ENCODE peak calls at places on chromosome 15, in seven cellular contexts. One of them, this sample, is unnamed.

GRCh38 chr15:60476713-60477112 is 2.2 kb downstream of the ICE2 start:
- DNase-seq in AG09309: peak
- DNase-seq in keratinocyte: no peak
- DNase-seq in dorsolateral prefrontal cortex: no peak
- DNase-seq in adrenal gland: no peak
- DNase-seq in heart left ventricle: no peak
- DNase-seq in skeletal muscle cell: no peak
- DNase-seq in this sample: no peak

GRCh38 chr15:78182821-78183220 is 33.7 kb downstream of the IDH3A start:
- DNase-seq in skeletal muscle cell: no peak
- DNase-seq in adrenal gland: peak
- DNase-seq in keratinocyte: no peak
- DNase-seq in dorsolateral prefrontal cortex: no peak
- DNase-seq in heart left ventricle: no peak
- DNase-seq in AG09309: no peak
- DNase-seq in this sample: no peak

GRCh38 chr15:90037961-90038633 is 37.0 kb downstream of the ZNF710 start:
- DNase-seq in skeletal muscle cell: no peak
- DNase-seq in AG09309: no peak
- DNase-seq in keratinocyte: no peak
- DNase-seq in dorsolateral prefrontal cortex: no peak
- DNase-seq in heart left ventricle: no peak
- DNase-seq in adrenal gland: no peak
- DNase-seq in this sample: no peak

GRCh38 chr15:62059818-62060115 is 480 bp downstream of the VPS13C start:
- DNase-seq in heart left ventricle: peak
- DNase-seq in skeletal muscle cell: no peak
- DNase-seq in adrenal gland: peak
- DNase-seq in dorsolateral prefrontal cortex: peak
- DNase-seq in keratinocyte: no peak
- DNase-seq in AG09309: no peak
- DNase-seq in this sample: peak

GRCh38 chr15:80727596-80727995 is 32.5 kb downstream of the ABHD17C start:
- DNase-seq in skeletal muscle cell: no peak
- DNase-seq in dorsolateral prefrontal cortex: no peak
- DNase-seq in keratinocyte: no peak
- DNase-seq in heart left ventricle: no peak
- DNase-seq in AG09309: no peak
- DNase-seq in adrenal gland: no peak
- DNase-seq in this sample: no peak

GRCh38 chr15:22810033-22810734 is 23.7 kb downstream of the NIPA1 start:
- DNase-seq in skeletal muscle cell: no peak
- DNase-seq in keratinocyte: no peak
- DNase-seq in heart left ventricle: no peak
- DNase-seq in dorsolateral prefrontal cortex: no peak
- DNase-seq in AG09309: no peak
- DNase-seq in adrenal gland: no peak
- DNase-seq in this sample: no peak

GRCh38 chr15:42194502-42194901 is 13.6 kb downstream of the VPS39 start:
- DNase-seq in AG09309: no peak
- DNase-seq in keratinocyte: no peak
- DNase-seq in skeletal muscle cell: peak
- DNase-seq in dorsolateral prefrontal cortex: no peak
- DNase-seq in adrenal gland: peak
- DNase-seq in heart left ventricle: no peak
- DNase-seq in this sample: no peak

GRCh38 chr15:65762914-65763787 is 28.9 kb downstream of the DENND4A start:
- DNase-seq in dorsolateral prefrontal cortex: no peak
- DNase-seq in heart left ventricle: no peak
- DNase-seq in keratinocyte: no peak
- DNase-seq in AG09309: no peak
- DNase-seq in adrenal gland: no peak
- DNase-seq in skeletal muscle cell: no peak
- DNase-seq in this sample: no peak

GRCh38 chr15:60883691-60884319 is 345.3 kb downstream of the RORA start:
- DNase-seq in dorsolateral prefrontal cortex: no peak
- DNase-seq in adrenal gland: no peak
- DNase-seq in keratinocyte: no peak
- DNase-seq in skeletal muscle cell: no peak
- DNase-seq in AG09309: no peak
- DNase-seq in heart left ventricle: no peak
- DNase-seq in this sample: no peak

GRCh38 chr15:38883987-38884386 is 319.4 kb upstream of the RASGRP1 start:
- DNase-seq in dorsolateral prefrontal cortex: no peak
- DNase-seq in heart left ventricle: no peak
- DNase-seq in keratinocyte: no peak
- DNase-seq in AG09309: peak
- DNase-seq in adrenal gland: no peak
- DNase-seq in skeletal muscle cell: no peak
- DNase-seq in this sample: no peak

GRCh38 chr15:38888701-38889154 is 324.1 kb upstream of the RASGRP1 start:
- DNase-seq in AG09309: no peak
- DNase-seq in heart left ventricle: no peak
- DNase-seq in skeletal muscle cell: no peak
- DNase-seq in keratinocyte: no peak
- DNase-seq in dorsolateral prefrontal cortex: no peak
- DNase-seq in adrenal gland: no peak
- DNase-seq in this sample: no peak

GRCh38 chr15:38885001-38885400 is 320.4 kb upstream of the RASGRP1 start:
- DNase-seq in adrenal gland: no peak
- DNase-seq in dorsolateral prefrontal cortex: no peak
- DNase-seq in heart left ventricle: no peak
- DNase-seq in keratinocyte: no peak
- DNase-seq in AG09309: no peak
- DNase-seq in skeletal muscle cell: no peak
- DNase-seq in this sample: no peak

GRCh38 chr15:38885477-38885952 is 320.9 kb upstream of the RASGRP1 start:
- DNase-seq in adrenal gland: no peak
- DNase-seq in skeletal muscle cell: no peak
- DNase-seq in keratinocyte: no peak
- DNase-seq in heart left ventricle: no peak
- DNase-seq in dorsolateral prefrontal cortex: no peak
- DNase-seq in AG09309: no peak
- DNase-seq in this sample: no peak

GRCh38 chr15:38886315-38887163 is 321.9 kb upstream of the RASGRP1 start:
- DNase-seq in adrenal gland: no peak
- DNase-seq in skeletal muscle cell: peak
- DNase-seq in AG09309: peak
- DNase-seq in keratinocyte: no peak
- DNase-seq in dorsolateral prefrontal cortex: no peak
- DNase-seq in heart left ventricle: no peak
- DNase-seq in this sample: no peak
- H3K4me3 ChIP-seq in adrenal gland: no peak
- H3K4me3 ChIP-seq in skeletal muscle cell: peak
- H3K4me3 ChIP-seq in AG09309: peak
- H3K4me3 ChIP-seq in keratinocyte: no peak
- H3K4me3 ChIP-seq in dorsolateral prefrontal cortex: no peak
- H3K4me3 ChIP-seq in heart left ventricle: no peak
- H3K4me3 ChIP-seq in this sample: no peak

GRCh38 chr15:45456212-45457106 is 66.1 kb downstream of the SLC30A4 start:
- DNase-seq in adrenal gland: peak
- DNase-seq in dorsolateral prefrontal cortex: peak
- DNase-seq in AG09309: peak
- DNase-seq in keratinocyte: peak
- DNase-seq in heart left ventricle: peak
- DNase-seq in skeletal muscle cell: peak
- DNase-seq in this sample: peak

GRCh38 chr15:45458746-45459403 is 63.7 kb downstream of the SLC30A4 start:
- DNase-seq in adrenal gland: peak
- DNase-seq in dorsolateral prefrontal cortex: peak
- DNase-seq in skeletal muscle cell: no peak
- DNase-seq in heart left ventricle: peak
- DNase-seq in AG09309: no peak
- DNase-seq in keratinocyte: no peak
- DNase-seq in this sample: peak

GRCh38 chr15:45457641-45458539 is 64.7 kb downstream of the SLC30A4 start:
- DNase-seq in skeletal muscle cell: no peak
- DNase-seq in keratinocyte: peak
- DNase-seq in adrenal gland: peak
- DNase-seq in AG09309: peak
- DNase-seq in dorsolateral prefrontal cortex: peak
- DNase-seq in heart left ventricle: peak
- DNase-seq in this sample: no peak

GRCh38 chr15:45454825-45455224 is 67.7 kb downstream of the SLC30A4 start:
- DNase-seq in dorsolateral prefrontal cortex: peak
- DNase-seq in keratinocyte: peak
- DNase-seq in adrenal gland: peak
- DNase-seq in AG09309: peak
- DNase-seq in skeletal muscle cell: peak
- DNase-seq in heart left ventricle: peak
- DNase-seq in this sample: peak

GRCh38 chr15:45457215-45457614 is 65.3 kb downstream of the SLC30A4 start:
- DNase-seq in dorsolateral prefrontal cortex: no peak
- DNase-seq in adrenal gland: no peak
- DNase-seq in heart left ventricle: no peak
- DNase-seq in AG09309: no peak
- DNase-seq in keratinocyte: no peak
- DNase-seq in skeletal muscle cell: no peak
- DNase-seq in this sample: no peak
- H3K4me3 ChIP-seq in dorsolateral prefrontal cortex: no peak
- H3K4me3 ChIP-seq in adrenal gland: no peak
- H3K4me3 ChIP-seq in heart left ventricle: no peak
- H3K4me3 ChIP-seq in AG09309: no peak
- H3K4me3 ChIP-seq in keratinocyte: peak
- H3K4me3 ChIP-seq in skeletal muscle cell: no peak
- H3K4me3 ChIP-seq in this sample: no peak

GRCh38 chr15:43414196-43414595 is 43.3 kb downstream of the TUBGCP4 start:
- DNase-seq in dorsolateral prefrontal cortex: no peak
- DNase-seq in heart left ventricle: no peak
- DNase-seq in keratinocyte: no peak
- DNase-seq in adrenal gland: no peak
- DNase-seq in AG09309: no peak
- DNase-seq in skeletal muscle cell: no peak
- DNase-seq in this sample: no peak
- H3K4me3 ChIP-seq in dorsolateral prefrontal cortex: no peak
- H3K4me3 ChIP-seq in heart left ventricle: no peak
- H3K4me3 ChIP-seq in keratinocyte: no peak
- H3K4me3 ChIP-seq in adrenal gland: no peak
- H3K4me3 ChIP-seq in AG09309: no peak
- H3K4me3 ChIP-seq in skeletal muscle cell: no peak
- H3K4me3 ChIP-seq in this sample: no peak

DNA sequence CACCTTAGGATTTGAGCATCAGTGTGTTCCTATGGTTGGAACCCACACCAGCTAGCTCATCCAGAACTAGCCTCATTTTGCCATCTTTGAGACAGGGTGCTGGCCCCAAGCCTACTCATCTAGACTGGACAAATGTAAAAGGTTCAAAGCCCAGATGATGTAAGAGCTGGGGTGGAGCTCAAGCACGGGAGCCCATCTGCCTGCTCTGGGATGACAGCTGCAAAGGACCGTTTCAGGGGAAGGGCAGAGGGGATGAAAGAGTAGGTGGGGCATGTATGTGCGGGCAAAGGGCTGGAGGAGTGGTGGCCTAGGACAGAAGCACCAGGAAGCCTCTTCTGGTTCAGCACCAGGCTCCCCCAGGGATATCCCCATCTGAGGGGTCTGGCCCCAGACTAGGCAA is 15.8 kb downstream of the CLK3 start:
- DNase-seq in keratinocyte: no peak
- DNase-seq in dorsolateral prefrontal cortex: no peak
- DNase-seq in heart left ventricle: no peak
- DNase-seq in skeletal muscle cell: no peak
- DNase-seq in adrenal gland: no peak
- DNase-seq in AG09309: no peak
- DNase-seq in this sample: no peak
- H3K4me3 ChIP-seq in keratinocyte: no peak
- H3K4me3 ChIP-seq in dorsolateral prefrontal cortex: no peak
- H3K4me3 ChIP-seq in heart left ventricle: no peak
- H3K4me3 ChIP-seq in skeletal muscle cell: no peak
- H3K4me3 ChIP-seq in adrenal gland: no peak
- H3K4me3 ChIP-seq in AG09309: no peak
- H3K4me3 ChIP-seq in this sample: no peak

DNA sequence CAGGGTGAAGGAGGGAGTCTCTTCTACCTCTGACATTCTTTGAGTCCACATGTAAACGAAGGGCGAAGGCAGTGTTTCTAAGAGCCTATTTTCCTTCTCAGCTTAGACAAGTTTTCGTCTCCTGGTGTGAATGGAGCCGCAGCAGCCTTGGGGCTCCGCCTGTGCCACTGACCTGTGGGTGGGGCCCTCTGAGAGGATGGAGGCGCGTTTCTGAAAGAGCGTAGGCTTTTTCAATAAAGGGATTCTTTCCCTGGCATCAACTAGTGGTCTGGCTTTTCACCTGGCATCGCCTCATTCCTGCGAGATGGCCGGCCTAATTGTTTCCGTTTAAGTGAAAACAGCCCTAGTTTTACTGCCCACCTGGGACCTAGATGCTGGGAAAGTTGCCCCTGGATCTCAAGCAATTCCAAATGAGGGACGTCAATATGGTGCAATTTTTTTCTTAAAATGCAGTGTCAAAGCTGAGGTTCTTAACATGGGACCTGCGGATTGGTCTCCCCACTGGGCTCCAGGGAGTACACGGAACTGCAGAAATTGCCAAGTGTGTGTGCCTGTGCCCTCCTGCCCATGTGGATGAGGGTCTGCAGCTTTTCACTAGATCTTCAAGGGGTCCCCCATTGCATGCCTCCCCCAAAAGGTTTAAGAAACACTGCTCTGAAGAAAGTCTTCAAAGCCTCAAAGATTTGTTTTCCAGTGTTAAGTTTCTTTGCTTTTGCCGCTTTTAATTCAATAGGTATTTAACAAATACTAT is 969 bp downstream of the GLDN start:
- DNase-seq in dorsolateral prefrontal cortex: no peak
- DNase-seq in keratinocyte: no peak
- DNase-seq in heart left ventricle: no peak
- DNase-seq in AG09309: no peak
- DNase-seq in adrenal gland: no peak
- DNase-seq in skeletal muscle cell: no peak
- DNase-seq in this sample: no peak
- H3K4me3 ChIP-seq in dorsolateral prefrontal cortex: peak
- H3K4me3 ChIP-seq in keratinocyte: no peak
- H3K4me3 ChIP-seq in heart left ventricle: peak
- H3K4me3 ChIP-seq in AG09309: peak
- H3K4me3 ChIP-seq in adrenal gland: no peak
- H3K4me3 ChIP-seq in skeletal muscle cell: peak
- H3K4me3 ChIP-seq in this sample: peak

GRCh38 chr15:96337354-96337990 is 7.0 kb downstream of the NR2F2 start:
- DNase-seq in adrenal gland: peak
- DNase-seq in skeletal muscle cell: no peak
- DNase-seq in heart left ventricle: no peak
- DNase-seq in AG09309: no peak
- DNase-seq in keratinocyte: no peak
- DNase-seq in dorsolateral prefrontal cortex: no peak
- DNase-seq in this sample: no peak
- H3K4me3 ChIP-seq in adrenal gland: no peak
- H3K4me3 ChIP-seq in skeletal muscle cell: peak
- H3K4me3 ChIP-seq in heart left ventricle: peak
- H3K4me3 ChIP-seq in AG09309: peak
- H3K4me3 ChIP-seq in keratinocyte: no peak
- H3K4me3 ChIP-seq in dorsolateral prefrontal cortex: peak
- H3K4me3 ChIP-seq in this sample: peak

GRCh38 chr15:96331141-96331941 is 841 bp downstream of the NR2F2 start:
- DNase-seq in skeletal muscle cell: no peak
- DNase-seq in AG09309: no peak
- DNase-seq in keratinocyte: no peak
- DNase-seq in adrenal gland: peak
- DNase-seq in heart left ventricle: no peak
- DNase-seq in dorsolateral prefrontal cortex: no peak
- DNase-seq in this sample: peak
- H3K4me3 ChIP-seq in skeletal muscle cell: peak
- H3K4me3 ChIP-seq in AG09309: peak
- H3K4me3 ChIP-seq in keratinocyte: peak
- H3K4me3 ChIP-seq in adrenal gland: no peak
- H3K4me3 ChIP-seq in heart left ventricle: peak
- H3K4me3 ChIP-seq in dorsolateral prefrontal cortex: peak
- H3K4me3 ChIP-seq in this sample: peak

This sample was measured in tibial artery.